ENCODE peak calls at places on chromosomes 2 and 18, in six cellular contexts. O is CD4-positive, alpha-beta memory T cell; Y is H7; Q is stomach; Z is spleen; T is Caco-2. J is an unnamed sample.

GRCh38 chr2:241773511-241774418 is 2.9 kb upstream of the GAL3ST2 start:
- DNase-seq in O (no peak), Y (peak), Q (no peak), Z (peak), T (no peak), J (no peak)

GRCh38 chr2:195269220-195269619 is 387.8 kb upstream of the SLC39A10 start:
- DNase-seq in O (no peak), Y (no peak), Q (no peak), Z (no peak), T (no peak), J (no peak)

GRCh38 chr2:179692610-179693009 is 168.8 kb downstream of the ZNF385B start:
- DNase-seq in O (no peak), Y (no peak), Q (no peak), Z (no peak), T (no peak), J (no peak)

GRCh38 chr2:174120346-174120745 is 128.0 kb downstream of the OLA1 start:
- DNase-seq in O (no peak), Y (no peak), Q (no peak), Z (no peak), T (no peak), J (peak)

GRCh38 chr18:5444847-5445246 is 99.0 kb downstream of the EPB41L3 start:
- DNase-seq in O (no peak), Y (no peak), Q (no peak), Z (no peak), T (no peak), J (no peak)

GRCh38 chr2:173150087-173150486 is 74.4 kb downstream of the MAP3K20 start:
- DNase-seq in O (no peak), Y (no peak), Q (no peak), Z (no peak), T (no peak), J (peak)

GRCh38 chr2:241489080-241489479 is 19.3 kb downstream of the STK25 start:
- DNase-seq in O (no peak), Y (no peak), Q (no peak), Z (no peak), T (no peak), J (no peak)

GRCh38 chr18:35121531-35121930 is 80.3 kb downstream of the MAPRE2 start:
- DNase-seq in O (no peak), Y (no peak), Q (no peak), Z (no peak), T (no peak), J (no peak)

DNA sequence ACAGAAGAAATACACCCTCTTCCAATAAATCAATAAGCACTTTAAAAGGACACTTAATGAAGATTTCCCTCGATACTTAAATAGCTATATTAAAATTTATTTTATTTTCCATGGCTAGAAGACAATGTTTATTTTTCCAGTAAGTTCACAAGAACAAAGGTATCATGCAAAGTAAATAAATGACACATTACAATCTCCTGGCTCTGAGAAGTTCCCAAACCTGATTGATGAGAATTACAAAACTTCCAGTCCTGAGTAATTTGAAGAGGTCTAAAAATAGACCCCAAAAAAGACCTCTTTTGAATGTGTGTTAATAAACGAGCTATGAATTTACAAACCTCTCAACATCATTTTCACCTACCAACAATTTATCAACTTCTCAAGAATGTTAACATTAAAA is 1.5 kb upstream of the PEX13 start:
- DNase-seq in O (no peak), Y (no peak), Q (no peak), Z (no peak), T (no peak), J (peak)
- H3K4me3 ChIP-seq in O (no peak), Y (no peak), Q (peak), Z (peak), T (peak), J (peak)

GRCh38 chr2:11872247-11872947 is 126.0 kb downstream of the LPIN1 start:
- DNase-seq in O (peak), Y (no peak), Q (no peak), Z (peak), T (no peak), J (no peak)
- H3K4me3 ChIP-seq in O (no peak), Y (no peak), Q (no peak), Z (no peak), T (no peak), J (no peak)

GRCh38 chr2:55120634-55121359 is 70.5 kb upstream of the RTN4 start:
- DNase-seq in O (no peak), Y (no peak), Q (no peak), Z (no peak), T (no peak), J (no peak)
- H3K4me3 ChIP-seq in O (no peak), Y (no peak), Q (no peak), Z (no peak), T (no peak), J (no peak)

GRCh38 chr2:159091981-159092380 is 123.5 kb downstream of the TANC1 start:
- DNase-seq in O (peak), Y (no peak), Q (no peak), Z (no peak), T (no peak), J (no peak)

GRCh38 chr2:159093496-159093895 is 125.1 kb downstream of the TANC1 start:
- DNase-seq in O (no peak), Y (no peak), Q (no peak), Z (no peak), T (no peak), J (no peak)

GRCh38 chr2:159090514-159091201 is 122.2 kb downstream of the TANC1 start:
- DNase-seq in O (no peak), Y (no peak), Q (no peak), Z (no peak), T (no peak), J (peak)

GRCh38 chr2:159089543-159089942 is 121.1 kb downstream of the TANC1 start:
- DNase-seq in O (no peak), Y (no peak), Q (no peak), Z (no peak), T (no peak), J (no peak)

DNA sequence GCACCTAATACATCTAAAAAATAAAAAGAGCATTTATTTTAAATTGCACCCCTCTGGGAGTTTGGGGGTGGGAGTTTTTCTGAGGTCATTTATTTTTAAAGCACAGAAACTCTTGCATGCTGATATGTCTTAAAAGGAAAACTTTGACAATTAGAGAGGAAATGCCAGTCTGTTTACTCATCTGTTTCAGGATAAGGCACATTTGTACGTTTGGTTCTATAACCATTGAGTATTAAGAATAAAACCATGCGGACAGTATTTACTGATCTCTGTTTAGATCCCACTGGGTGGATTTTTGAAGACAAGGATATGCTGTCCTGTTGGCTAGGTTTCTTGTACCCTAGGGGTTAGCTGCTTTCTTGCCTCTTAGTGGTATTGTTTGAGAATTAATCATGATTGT is 122.9 kb downstream of the TANC1 start:
- DNase-seq in O (no peak), Y (no peak), Q (no peak), Z (no peak), T (no peak), J (peak)
- H3K4me3 ChIP-seq in O (no peak), Y (no peak), Q (no peak), Z (no peak), T (no peak), J (no peak)